ENCODE peak calls at places on chromosomes 12 and 14, in four cellular contexts. Z, D, J and C are unnamed samples.

GRCh38 chr12:118060301-118061010 is 523 bp downstream of the WSB2 start:
- DNase-seq in J (peak), D (no peak), Z (peak), C (peak)

GRCh38 chr14:98607341-98607910 is 664.6 kb downstream of the BCL11B start:
- DNase-seq in D (no peak), J (no peak), Z (no peak), C (no peak)

GRCh38 chr12:57894577-57895292 is 46.6 kb upstream of the ATP23 start:
- DNase-seq in Z (peak), D (no peak), J (no peak), C (peak)

GRCh38 chr12:101074940-101075680 is 134.9 kb downstream of the SLC5A8 start:
- DNase-seq in J (no peak), D (no peak), Z (no peak), C (no peak)

GRCh38 chr14:73452341-73453191 is 5.8 kb downstream of the NUMB start:
- DNase-seq in J (no peak), Z (peak), D (peak), C (peak)

GRCh38 chr12:108814462-108815211 is 42.7 kb downstream of the SSH1 start:
- DNase-seq in Z (no peak), J (peak), D (no peak), C (no peak)

GRCh38 chr12:70982286-70982685 is 61.7 kb upstream of the PTPRR start:
- DNase-seq in D (no peak), J (no peak), Z (peak), C (no peak)

GRCh38 chr14:23727566-23728335 is 91.6 kb downstream of the DHRS2 start:
- DNase-seq in J (peak), Z (peak), D (no peak), C (peak)

GRCh38 chr12:16531623-16532022 is 74.3 kb downstream of the LMO3 start:
- DNase-seq in Z (no peak), J (no peak), D (no peak), C (peak)